ENCODE peak calls at places on chromosomes 2 and 18, in six cellular contexts. One of them, this sample, is unnamed.

GRCh38 chr18:13278231-13278630 is 59.7 kb downstream of the LDLRAD4 start:
- DNase-seq in CD4-positive, CD25-positive, alpha-beta regulatory T cell: no peak
- DNase-seq in heart right ventricle: no peak
- DNase-seq in GM23248: no peak
- DNase-seq in fibroblast of lung: no peak
- DNase-seq in colonic mucosa: no peak
- DNase-seq in this sample: no peak

GRCh38 chr18:56650056-56650455 is 1.1 kb upstream of the WDR7 start:
- DNase-seq in heart right ventricle: no peak
- DNase-seq in CD4-positive, CD25-positive, alpha-beta regulatory T cell: no peak
- DNase-seq in colonic mucosa: no peak
- DNase-seq in GM23248: no peak
- DNase-seq in fibroblast of lung: no peak
- DNase-seq in this sample: peak; percentile 2

GRCh38 chr2:166090346-166090745 is 37.5 kb downstream of the SCN1A start:
- DNase-seq in GM23248: peak; percentile 39
- DNase-seq in fibroblast of lung: peak; percentile 11
- DNase-seq in CD4-positive, CD25-positive, alpha-beta regulatory T cell: no peak
- DNase-seq in heart right ventricle: no peak
- DNase-seq in colonic mucosa: no peak
- DNase-seq in this sample: no peak

GRCh38 chr2:113679457-113679856 is 52.4 kb downstream of the RABL2A start:
- DNase-seq in heart right ventricle: no peak
- DNase-seq in fibroblast of lung: no peak
- DNase-seq in colonic mucosa: no peak
- DNase-seq in CD4-positive, CD25-positive, alpha-beta regulatory T cell: no peak
- DNase-seq in GM23248: no peak
- DNase-seq in this sample: no peak

GRCh38 chr2:168348076-168348475 is 100.7 kb upstream of the STK39 start:
- DNase-seq in GM23248: peak; percentile 54
- DNase-seq in colonic mucosa: peak; percentile 46
- DNase-seq in fibroblast of lung: peak; percentile 35
- DNase-seq in heart right ventricle: peak; percentile 11
- DNase-seq in CD4-positive, CD25-positive, alpha-beta regulatory T cell: no peak
- DNase-seq in this sample: peak; percentile 64

GRCh38 chr2:190947711-190948251 is 66.2 kb downstream of the STAT1 start:
- DNase-seq in colonic mucosa: no peak
- DNase-seq in CD4-positive, CD25-positive, alpha-beta regulatory T cell: peak; percentile 41
- DNase-seq in GM23248: peak; percentile 80
- DNase-seq in fibroblast of lung: peak; percentile 90
- DNase-seq in heart right ventricle: no peak
- DNase-seq in this sample: peak; percentile 38

GRCh38 chr2:41020318-41020717 is 568.4 kb upstream of the SLC8A1 start:
- DNase-seq in fibroblast of lung: no peak
- DNase-seq in colonic mucosa: no peak
- DNase-seq in CD4-positive, CD25-positive, alpha-beta regulatory T cell: no peak
- DNase-seq in heart right ventricle: no peak
- DNase-seq in GM23248: no peak
- DNase-seq in this sample: no peak

GRCh38 chr18:63897072-63897471 is 9.6 kb downstream of the SERPINB2 start:
- DNase-seq in heart right ventricle: no peak
- DNase-seq in colonic mucosa: no peak
- DNase-seq in CD4-positive, CD25-positive, alpha-beta regulatory T cell: no peak
- DNase-seq in fibroblast of lung: no peak
- DNase-seq in GM23248: peak; percentile 25
- DNase-seq in this sample: peak; percentile 0

GRCh38 chr2:148746973-148747372 is 102.4 kb downstream of the EPC2 start:
- DNase-seq in CD4-positive, CD25-positive, alpha-beta regulatory T cell: no peak
- DNase-seq in colonic mucosa: no peak
- DNase-seq in GM23248: no peak
- DNase-seq in heart right ventricle: no peak
- DNase-seq in fibroblast of lung: no peak
- DNase-seq in this sample: no peak

GRCh38 chr2:15084826-15085489 is 452.4 kb downstream of the LRATD1 start:
- DNase-seq in colonic mucosa: no peak
- DNase-seq in heart right ventricle: no peak
- DNase-seq in CD4-positive, CD25-positive, alpha-beta regulatory T cell: no peak
- DNase-seq in fibroblast of lung: no peak
- DNase-seq in GM23248: no peak
- DNase-seq in this sample: no peak

GRCh38 chr2:12935726-12936125 is 219.0 kb downstream of the TRIB2 start:
- DNase-seq in heart right ventricle: no peak
- DNase-seq in CD4-positive, CD25-positive, alpha-beta regulatory T cell: no peak
- DNase-seq in GM23248: no peak
- DNase-seq in colonic mucosa: no peak
- DNase-seq in fibroblast of lung: peak; percentile 20
- DNase-seq in this sample: no peak

GRCh38 chr2:209383212-209383611 is 40.6 kb upstream of the MAP2 start:
- DNase-seq in colonic mucosa: no peak
- DNase-seq in CD4-positive, CD25-positive, alpha-beta regulatory T cell: no peak
- DNase-seq in heart right ventricle: no peak
- DNase-seq in GM23248: peak; percentile 83
- DNase-seq in fibroblast of lung: peak; percentile 91
- DNase-seq in this sample: no peak

GRCh38 chr2:223554923-223555322 is 47.2 kb downstream of the SCG2 start:
- DNase-seq in CD4-positive, CD25-positive, alpha-beta regulatory T cell: no peak
- DNase-seq in colonic mucosa: no peak
- DNase-seq in GM23248: no peak
- DNase-seq in fibroblast of lung: no peak
- DNase-seq in heart right ventricle: no peak
- DNase-seq in this sample: no peak

DNA sequence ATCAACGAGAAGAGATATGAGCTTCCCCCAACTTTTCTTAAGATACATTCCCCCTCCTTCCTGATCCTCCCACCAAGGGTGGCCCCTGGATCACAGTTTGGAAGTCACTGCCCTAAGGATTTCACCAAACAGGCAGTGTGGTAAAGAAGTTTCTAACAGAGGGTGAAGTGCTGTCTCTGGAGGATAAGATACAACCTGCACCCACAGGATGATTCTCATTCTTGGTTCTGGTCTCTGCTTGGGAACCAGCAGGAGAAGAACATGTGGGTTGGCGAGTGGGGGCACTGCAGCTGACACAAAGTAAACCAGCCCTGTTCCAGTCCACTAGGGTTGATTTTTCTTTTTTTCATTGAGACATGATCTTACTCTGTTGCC is 9.3 kb downstream of the NFE2L2 start:
- DNase-seq in colonic mucosa: no peak
- DNase-seq in heart right ventricle: no peak
- DNase-seq in GM23248: no peak
- DNase-seq in fibroblast of lung: no peak
- DNase-seq in CD4-positive, CD25-positive, alpha-beta regulatory T cell: no peak
- DNase-seq in this sample: no peak
- H3K4me1 ChIP-seq in colonic mucosa: peaks cover 42% of the 10 kb centered on the region
- H3K4me1 ChIP-seq in heart right ventricle: peaks cover 88% of the 10 kb centered on the region
- H3K4me1 ChIP-seq in GM23248: peaks cover 45% of the 10 kb centered on the region
- H3K4me1 ChIP-seq in fibroblast of lung: peaks cover 18% of the 10 kb centered on the region
- H3K4me1 ChIP-seq in CD4-positive, CD25-positive, alpha-beta regulatory T cell: peaks cover 89% of the 10 kb centered on the region
- H3K4me1 ChIP-seq in this sample: peaks cover 2% of the 10 kb centered on the region

DNA sequence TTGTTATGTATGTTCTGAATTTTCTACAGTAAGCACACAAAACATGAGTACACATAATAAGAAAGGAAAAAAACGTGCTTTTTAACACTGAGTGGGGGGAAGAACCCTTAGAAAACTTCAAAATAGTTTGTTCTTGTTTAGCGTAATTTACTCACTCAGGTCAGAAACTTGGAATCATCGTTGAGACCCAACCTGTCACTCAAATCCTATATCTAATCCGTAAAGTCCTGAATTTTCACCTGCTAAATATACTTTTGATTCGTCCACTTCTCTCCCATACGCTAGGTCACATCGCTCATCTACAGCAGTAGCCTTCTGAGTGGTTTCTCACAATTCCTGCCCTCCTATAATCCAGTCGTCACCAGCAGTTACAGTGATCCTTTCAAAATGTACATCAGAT is 767 bp downstream of the TPRKB start:
- DNase-seq in GM23248: no peak
- DNase-seq in heart right ventricle: no peak
- DNase-seq in fibroblast of lung: no peak
- DNase-seq in colonic mucosa: no peak
- DNase-seq in CD4-positive, CD25-positive, alpha-beta regulatory T cell: no peak
- DNase-seq in this sample: no peak
- H3K27ac ChIP-seq in GM23248: peak overlapping the region; percentile 50
- H3K27ac ChIP-seq in heart right ventricle: no peak overlapping the region
- H3K27ac ChIP-seq in fibroblast of lung: peak overlapping the region; percentile 39
- H3K27ac ChIP-seq in colonic mucosa: peak overlapping the region; percentile 61
- H3K27ac ChIP-seq in CD4-positive, CD25-positive, alpha-beta regulatory T cell: no peak overlapping the region
- H3K27ac ChIP-seq in this sample: peak overlapping the region; percentile 39

GRCh38 chr2:172549131-172549530 is 6.8 kb upstream of the PDK1 start:
- DNase-seq in colonic mucosa: no peak
- DNase-seq in fibroblast of lung: no peak
- DNase-seq in GM23248: no peak
- DNase-seq in CD4-positive, CD25-positive, alpha-beta regulatory T cell: no peak
- DNase-seq in heart right ventricle: no peak
- DNase-seq in this sample: no peak
- H3K4me1 ChIP-seq in colonic mucosa: no peaks in the 10 kb centered on the region
- H3K4me1 ChIP-seq in fibroblast of lung: peaks cover 2% of the 10 kb centered on the region
- H3K4me1 ChIP-seq in GM23248: peaks cover 24% of the 10 kb centered on the region
- H3K4me1 ChIP-seq in CD4-positive, CD25-positive, alpha-beta regulatory T cell: peaks cover 18% of the 10 kb centered on the region
- H3K4me1 ChIP-seq in heart right ventricle: no peaks in the 10 kb centered on the region
- H3K4me1 ChIP-seq in this sample: no peaks in the 10 kb centered on the region

GRCh38 chr2:43068730-43069517 is 157.5 kb downstream of the ZFP36L2 start:
- DNase-seq in heart right ventricle: no peak
- DNase-seq in CD4-positive, CD25-positive, alpha-beta regulatory T cell: no peak
- DNase-seq in fibroblast of lung: no peak
- DNase-seq in GM23248: no peak
- DNase-seq in colonic mucosa: no peak
- DNase-seq in this sample: no peak
- H3K27ac ChIP-seq in heart right ventricle: no peak overlapping the region
- H3K27ac ChIP-seq in CD4-positive, CD25-positive, alpha-beta regulatory T cell: no peak overlapping the region
- H3K27ac ChIP-seq in fibroblast of lung: no peak overlapping the region
- H3K27ac ChIP-seq in GM23248: no peak overlapping the region
- H3K27ac ChIP-seq in colonic mucosa: no peak overlapping the region
- H3K27ac ChIP-seq in this sample: no peak overlapping the region

DNA sequence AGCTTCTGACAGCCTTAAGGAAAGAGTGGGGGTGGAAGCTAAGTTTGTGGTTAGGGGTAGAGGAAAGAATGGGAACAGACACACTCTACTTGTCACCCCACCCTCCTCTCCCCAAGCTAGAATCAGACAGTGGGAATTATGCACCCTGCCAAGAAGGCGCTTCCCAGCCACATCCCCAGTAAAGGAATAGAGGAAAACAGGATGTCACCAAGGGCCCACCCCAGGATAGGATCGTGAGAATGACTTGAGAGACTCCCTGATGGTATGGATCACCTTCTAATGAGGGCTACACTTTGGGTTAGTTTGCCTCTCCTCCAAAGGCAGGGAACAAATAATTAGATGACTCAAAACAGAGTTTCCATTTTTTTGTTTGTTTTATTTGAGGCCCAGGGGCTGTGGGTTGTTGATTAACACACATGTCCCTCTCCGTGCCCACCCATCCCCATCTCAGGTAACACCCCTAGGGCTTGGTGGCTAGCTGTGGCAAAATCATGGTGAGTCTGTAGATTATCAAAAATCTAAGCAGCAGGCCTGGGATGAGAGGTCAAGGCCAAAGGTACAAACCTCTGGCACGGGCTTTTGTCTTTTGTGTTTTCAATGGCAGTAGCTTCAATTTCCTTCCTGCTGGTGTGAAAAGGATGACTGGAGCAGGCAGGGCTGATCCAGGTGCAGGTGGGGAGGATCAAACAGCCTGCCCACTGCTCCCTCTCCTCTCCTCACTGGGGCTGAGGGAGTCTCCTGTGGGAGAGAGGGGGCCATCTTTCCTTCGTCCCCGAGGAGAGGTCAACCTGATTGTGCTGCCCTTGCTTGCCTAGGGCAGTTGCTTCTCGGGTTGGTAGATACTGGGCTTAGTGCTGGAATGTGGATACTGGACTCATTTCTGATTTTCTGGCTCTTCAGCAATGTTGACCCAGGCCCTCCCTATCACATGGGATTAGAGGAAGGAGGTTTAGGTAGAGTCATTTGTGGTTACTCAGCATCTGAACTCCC is 32.0 kb upstream of the EML4 start:
- DNase-seq in CD4-positive, CD25-positive, alpha-beta regulatory T cell: no peak
- DNase-seq in GM23248: no peak
- DNase-seq in fibroblast of lung: peak; percentile 63
- DNase-seq in colonic mucosa: no peak
- DNase-seq in heart right ventricle: no peak
- DNase-seq in this sample: no peak
- H3K4me1 ChIP-seq in CD4-positive, CD25-positive, alpha-beta regulatory T cell: peaks cover 79% of the 10 kb centered on the region
- H3K4me1 ChIP-seq in GM23248: peaks cover 40% of the 10 kb centered on the region
- H3K4me1 ChIP-seq in fibroblast of lung: peaks cover 28% of the 10 kb centered on the region
- H3K4me1 ChIP-seq in colonic mucosa: peaks cover 17% of the 10 kb centered on the region
- H3K4me1 ChIP-seq in heart right ventricle: peaks cover 60% of the 10 kb centered on the region
- H3K4me1 ChIP-seq in this sample: peaks cover 61% of the 10 kb centered on the region

DNA sequence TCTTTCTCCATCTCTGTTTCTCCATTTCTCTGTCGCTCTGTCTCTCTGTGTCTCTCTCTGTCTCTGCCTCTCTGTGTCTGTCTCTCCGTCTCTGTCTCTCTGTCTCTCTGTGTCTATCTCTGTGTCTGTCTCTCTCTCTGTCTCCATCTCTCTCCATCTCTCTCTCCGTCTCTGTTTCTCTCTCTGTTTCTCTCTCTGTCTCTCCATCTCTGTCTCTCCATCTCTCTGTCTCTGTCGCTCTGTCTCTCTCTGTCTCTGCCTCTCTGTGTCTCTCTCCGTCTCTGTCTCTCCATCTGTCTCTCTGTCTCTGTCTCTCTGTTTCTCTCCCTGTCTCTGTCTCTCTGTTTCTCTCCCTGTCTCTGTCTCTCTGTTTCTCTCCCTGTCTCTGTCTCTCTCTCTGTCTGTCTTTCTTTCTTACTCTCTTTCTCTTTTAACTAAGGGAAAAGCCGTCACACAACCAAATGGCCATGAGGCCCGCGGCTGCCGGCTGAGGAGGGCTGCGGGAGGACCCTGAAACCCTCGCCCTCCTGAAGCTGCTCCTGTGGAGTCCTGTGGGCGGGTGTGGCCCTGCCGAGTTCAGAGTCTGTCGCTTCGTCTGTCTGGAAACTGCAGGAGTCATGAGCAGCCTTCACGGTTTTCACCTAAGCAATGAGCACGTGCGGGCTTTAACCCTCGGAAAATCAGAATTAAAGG is 29.3 kb downstream of the NFATC1 start:
- DNase-seq in GM23248: no peak
- DNase-seq in colonic mucosa: no peak
- DNase-seq in heart right ventricle: no peak
- DNase-seq in fibroblast of lung: no peak
- DNase-seq in CD4-positive, CD25-positive, alpha-beta regulatory T cell: no peak
- DNase-seq in this sample: no peak
- H3K27ac ChIP-seq in GM23248: no peak overlapping the region
- H3K27ac ChIP-seq in colonic mucosa: no peak overlapping the region
- H3K27ac ChIP-seq in heart right ventricle: no peak overlapping the region
- H3K27ac ChIP-seq in fibroblast of lung: no peak overlapping the region
- H3K27ac ChIP-seq in CD4-positive, CD25-positive, alpha-beta regulatory T cell: no peak overlapping the region
- H3K27ac ChIP-seq in this sample: no peak overlapping the region

DNA sequence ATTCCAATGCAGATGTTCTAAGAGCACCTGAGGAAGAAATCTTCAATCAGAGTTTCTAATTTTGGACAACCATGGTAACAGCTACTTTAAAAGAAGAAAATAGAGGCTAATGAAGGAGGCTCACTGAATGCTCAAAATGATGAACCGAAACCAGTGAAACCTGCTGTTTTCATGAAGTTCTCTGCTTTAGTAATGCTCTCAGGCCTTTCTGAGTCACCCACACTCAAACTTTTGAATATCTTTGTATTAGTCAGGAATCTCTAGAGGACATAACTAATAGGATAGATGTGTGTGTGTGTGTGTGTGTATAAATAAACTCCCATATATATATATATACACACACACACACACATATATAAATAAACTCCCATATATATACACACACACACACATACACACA is 76.9 kb upstream of the RIT2 start:
- DNase-seq in colonic mucosa: no peak
- DNase-seq in CD4-positive, CD25-positive, alpha-beta regulatory T cell: no peak
- DNase-seq in fibroblast of lung: peak; percentile 64
- DNase-seq in heart right ventricle: no peak
- DNase-seq in GM23248: peak; percentile 22
- DNase-seq in this sample: no peak
- H3K4me1 ChIP-seq in colonic mucosa: no peaks in the 10 kb centered on the region
- H3K4me1 ChIP-seq in CD4-positive, CD25-positive, alpha-beta regulatory T cell: no peaks in the 10 kb centered on the region
- H3K4me1 ChIP-seq in fibroblast of lung: no peaks in the 10 kb centered on the region
- H3K4me1 ChIP-seq in heart right ventricle: no peaks in the 10 kb centered on the region
- H3K4me1 ChIP-seq in GM23248: no peaks in the 10 kb centered on the region
- H3K4me1 ChIP-seq in this sample: no peaks in the 10 kb centered on the region

GRCh38 chr2:42931818-42932195 is 139.4 kb upstream of the HAAO start:
- DNase-seq in heart right ventricle: no peak
- DNase-seq in fibroblast of lung: peak; percentile 76
- DNase-seq in CD4-positive, CD25-positive, alpha-beta regulatory T cell: no peak
- DNase-seq in colonic mucosa: no peak
- DNase-seq in GM23248: no peak
- DNase-seq in this sample: peak; percentile 66
- H3K27ac ChIP-seq in heart right ventricle: no peak overlapping the region
- H3K27ac ChIP-seq in fibroblast of lung: no peak overlapping the region
- H3K27ac ChIP-seq in CD4-positive, CD25-positive, alpha-beta regulatory T cell: no peak overlapping the region
- H3K27ac ChIP-seq in colonic mucosa: peak overlapping the region; percentile 57
- H3K27ac ChIP-seq in GM23248: no peak overlapping the region
- H3K27ac ChIP-seq in this sample: peak overlapping the region; percentile 2